ENCODE peak calls at places on chromosome 14, in four cellular contexts. I, S, B and X are unnamed samples. For H3K9me3, the result is how much of the 10 kb centered on the place peaks cover.

GRCh38 chr14:82889701-82890100 is 1356.0 kb upstream of the SEL1L start:
- DNase-seq in I (no peak), S (no peak), B (no peak), X (no peak)

GRCh38 chr14:21026251-21026987 is 1.6 kb upstream of the NDRG2 start:
- DNase-seq in I (no peak), S (no peak), B (no peak), X (no peak)

GRCh38 chr14:35418093-35418492 is 13.5 kb upstream of the NFKBIA start:
- DNase-seq in I (no peak), S (no peak), B (no peak), X (no peak)

GRCh38 chr14:100072783-100073346 is 7.6 kb downstream of the EVL start:
- DNase-seq in I (no peak), S (peak), B (peak), X (no peak)

GRCh38 chr14:28101992-28102391 is 664.6 kb upstream of the FOXG1 start:
- DNase-seq in I (no peak), S (no peak), B (no peak), X (peak)

GRCh38 chr14:95998656-95999055 is 40.5 kb upstream of the C14orf132 start:
- DNase-seq in I (peak), S (peak), B (no peak), X (no peak)

GRCh38 chr14:58073516-58073915 is 78.5 kb downstream of the ARMH4 start:
- DNase-seq in I (no peak), S (no peak), B (no peak), X (no peak)

GRCh38 chr14:100069161-100069800 is 4.1 kb downstream of the EVL start:
- DNase-seq in I (no peak), S (no peak), B (no peak), X (no peak)

GRCh38 chr14:100010679-100011078 is 54.5 kb upstream of the EVL start:
- DNase-seq in I (no peak), S (no peak), B (no peak), X (no peak)

GRCh38 chr14:38723954-38724353 is 379.1 kb downstream of the SEC23A start:
- DNase-seq in I (no peak), S (no peak), B (no peak), X (no peak)

GRCh38 chr14:58133739-58134138 is 18.3 kb downstream of the ARMH4 start:
- DNase-seq in I (no peak), S (no peak), B (no peak), X (no peak)

GRCh38 chr14:71062581-71063303 is 155.5 kb downstream of the PCNX1 start:
- DNase-seq in I (no peak), S (no peak), B (no peak), X (no peak)
- H3K4me3 ChIP-seq in I (no peak), S (no peak), B (no peak), X (no peak)

GRCh38 chr14:48333221-48333910 is 658.0 kb upstream of the MDGA2 start:
- DNase-seq in I (no peak), S (no peak), B (no peak), X (no peak)
- H3K9me3 ChIP-seq in I (under half), S (under half), B (under half), X (under half)

DNA sequence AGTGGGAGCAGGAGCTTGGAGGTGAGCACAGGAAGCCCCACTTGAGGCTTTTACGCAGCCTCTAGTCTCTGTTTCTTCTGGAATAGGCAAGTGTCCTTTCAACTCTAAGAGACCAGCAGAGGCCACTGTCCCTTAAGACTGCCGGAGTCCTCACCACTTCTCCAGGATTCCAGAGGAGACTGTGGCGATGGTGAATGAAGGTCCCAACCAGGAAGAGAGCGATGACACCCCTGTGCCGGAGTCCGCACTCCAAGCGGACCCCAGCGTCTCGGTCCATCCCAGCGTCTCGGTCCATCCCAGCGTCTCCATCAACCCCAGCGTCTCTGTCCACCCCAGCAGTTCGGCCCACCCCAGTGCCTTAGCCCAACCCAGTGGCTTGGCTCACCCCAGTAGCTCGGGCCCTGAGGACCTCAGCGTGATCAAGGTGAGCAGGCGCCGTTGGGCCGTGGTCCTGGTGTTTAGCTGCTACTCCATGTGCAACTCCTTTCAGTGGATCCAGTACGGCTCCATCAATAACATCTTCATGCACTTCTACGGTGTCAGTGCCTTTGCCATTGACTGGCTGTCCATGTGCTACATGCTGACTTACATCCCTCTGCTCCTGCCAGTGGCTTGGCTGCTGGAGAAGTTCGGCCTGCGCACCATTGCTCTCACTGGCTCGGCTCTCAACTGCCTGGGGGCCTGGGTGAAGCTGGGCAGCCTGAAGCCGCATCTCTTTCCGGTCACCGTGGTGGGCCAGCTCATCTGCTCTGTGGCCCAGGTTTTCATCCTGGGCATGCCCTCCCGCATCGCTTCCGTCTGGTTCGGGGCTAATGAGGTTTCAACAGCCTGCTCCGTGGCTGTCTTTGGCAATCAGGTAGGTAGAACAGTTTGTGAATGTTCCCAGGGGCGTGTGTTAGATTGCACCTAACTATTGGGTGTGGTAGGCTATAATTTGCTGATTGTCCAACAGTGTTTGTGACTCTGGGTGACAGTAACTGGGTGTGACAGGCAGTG is 664 bp downstream of the FLVCR2 start:
- DNase-seq in I (no peak), S (no peak), B (no peak), X (peak)
- H3K4me3 ChIP-seq in I (peak), S (peak), B (peak), X (peak)

DNA sequence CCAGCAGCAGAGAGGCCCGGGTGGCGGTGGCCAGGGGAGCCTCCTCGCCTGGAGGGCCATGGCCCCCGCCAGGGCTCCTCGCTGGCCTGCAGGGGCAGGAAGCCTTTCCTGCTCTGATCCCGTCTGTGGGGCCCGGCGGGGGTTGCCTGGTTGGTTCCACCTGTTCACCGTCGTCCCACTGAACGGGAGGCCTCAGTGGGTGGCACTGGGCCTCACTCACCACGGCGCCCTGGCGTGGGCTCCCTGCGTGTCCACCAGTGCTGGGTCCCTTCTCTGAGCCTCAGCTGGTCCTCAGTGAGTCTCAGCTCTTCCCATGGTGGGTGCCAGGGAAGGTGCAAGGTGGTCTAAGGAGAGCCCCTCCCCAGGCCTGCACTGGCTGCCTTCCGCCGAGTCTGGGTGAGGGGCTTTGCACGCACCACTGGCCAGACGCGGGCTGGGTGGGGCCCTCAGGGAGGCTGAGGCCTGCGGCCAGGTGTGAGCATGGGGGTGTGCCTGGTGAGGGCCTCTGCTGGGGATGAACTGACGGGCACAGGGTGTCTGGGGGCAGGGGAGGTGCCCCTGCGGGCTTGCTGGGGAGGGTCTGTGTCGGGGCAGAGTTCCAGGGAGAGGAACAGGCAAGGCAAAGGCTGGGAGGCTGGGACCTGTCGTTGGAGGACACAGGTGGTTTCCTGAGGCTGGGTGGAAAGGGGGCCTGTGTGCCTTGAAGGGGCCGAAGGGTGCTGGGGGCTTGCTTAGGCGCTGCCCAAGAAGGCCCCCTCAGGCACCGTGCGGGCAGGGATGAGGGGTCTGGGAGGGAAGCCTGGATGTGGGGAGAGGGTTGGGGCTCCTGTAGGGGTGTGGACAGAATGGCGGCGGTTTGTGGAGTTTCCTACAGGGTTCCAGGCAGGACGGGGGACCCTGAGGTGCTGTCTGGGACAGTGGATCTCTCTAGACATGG is 339.8 kb downstream of the TMEM121 start:
- DNase-seq in I (no peak), S (no peak), B (peak), X (no peak)
- H3K9me3 ChIP-seq in I (under half), S (under half), B (under half), X (under half)

GRCh38 chr14:30191639-30192279 is 264.1 kb upstream of the PRKD1 start:
- DNase-seq in I (no peak), S (no peak), B (no peak), X (no peak)
- H3K4me3 ChIP-seq in I (no peak), S (no peak), B (no peak), X (no peak)

DNA sequence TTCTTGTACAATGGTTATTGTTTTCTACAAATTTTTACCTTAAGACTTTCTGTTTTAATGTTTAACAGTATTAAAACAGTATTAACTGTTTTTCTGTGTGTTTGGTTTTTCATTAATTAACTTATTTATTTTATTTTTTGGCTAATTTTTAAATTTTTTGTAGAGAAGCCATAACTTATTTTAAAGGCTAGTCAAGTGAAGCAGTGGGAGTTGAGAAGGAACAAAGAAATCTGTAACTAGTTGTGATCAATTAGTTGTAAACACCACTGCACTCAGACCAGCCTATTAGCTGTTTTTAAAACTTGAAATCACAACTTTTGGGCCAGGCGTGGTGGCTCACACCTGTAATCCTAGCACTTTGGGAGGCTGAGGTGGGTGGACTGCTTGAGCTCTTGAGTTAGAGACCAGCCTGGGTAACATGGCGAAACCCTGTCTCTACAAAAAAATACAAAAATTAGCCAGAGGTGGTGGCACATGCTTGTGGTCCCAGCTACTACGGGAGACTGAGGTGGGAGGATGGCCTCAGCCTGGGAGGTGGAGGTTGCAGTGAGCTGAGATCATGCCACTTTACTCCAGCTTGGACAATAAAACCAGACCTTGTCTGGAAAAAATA is 50.9 kb upstream of the HECTD1 start:
- DNase-seq in I (no peak), S (no peak), B (no peak), X (no peak)
- H3K9me3 ChIP-seq in I (under half), S (under half), B (under half), X (under half)

GRCh38 chr14:23409475-23409874 is 1.4 kb upstream of the MYH6 start:
- DNase-seq in I (no peak), S (no peak), B (no peak), X (no peak)
- H3K4me3 ChIP-seq in I (no peak), S (no peak), B (no peak), X (no peak)

DNA sequence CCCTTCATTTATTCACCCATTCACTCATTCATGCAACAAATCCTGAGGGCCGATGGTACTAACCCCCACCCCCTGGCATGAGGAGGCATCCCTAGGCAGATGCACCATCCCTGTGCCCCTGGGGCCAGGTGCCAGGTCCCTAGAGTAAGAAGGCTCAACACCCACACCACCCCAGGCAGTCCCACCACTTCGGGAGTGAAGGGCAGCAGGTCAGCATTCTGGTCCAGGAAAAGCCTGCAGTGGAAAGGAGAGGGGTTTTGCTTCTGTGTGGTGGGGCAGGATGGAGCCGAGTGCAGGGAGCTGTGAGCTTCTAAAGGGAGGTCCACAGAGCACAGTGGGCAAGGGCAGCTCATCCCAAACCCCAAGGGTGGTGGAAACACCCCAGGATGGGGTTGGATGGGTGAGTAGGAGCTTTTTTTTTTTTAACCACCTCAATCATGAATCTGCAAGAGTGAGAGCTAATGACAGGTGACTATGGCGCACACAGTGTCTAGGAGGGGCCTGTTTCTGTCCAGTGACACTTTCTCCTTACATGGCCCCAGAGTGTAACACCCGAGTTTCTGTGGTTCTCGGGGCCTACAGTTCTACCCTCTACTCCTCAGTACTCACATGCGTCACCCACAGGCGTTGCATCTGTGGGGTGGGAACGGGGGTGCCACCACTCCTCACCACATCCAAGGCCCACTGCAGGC is 414.3 kb downstream of the TMEM121 start:
- DNase-seq in I (no peak), S (no peak), B (no peak), X (no peak)
- H3K9me3 ChIP-seq in I (under half), S (under half), B (under half), X (under half)

GRCh38 chr14:74348735-74349463 is 628 bp downstream of the VRTN start:
- DNase-seq in I (no peak), S (no peak), B (no peak), X (no peak)

GRCh38 chr14:74350211-74350943 is 2.1 kb downstream of the VRTN start:
- DNase-seq in I (no peak), S (no peak), B (no peak), X (no peak)

GRCh38 chr14:74349757-74350156 is 1.5 kb downstream of the VRTN start:
- DNase-seq in I (no peak), S (no peak), B (peak), X (no peak)

GRCh38 chr14:74348241-74348734 is at the start of gene VRTN:
- DNase-seq in I (no peak), S (no peak), B (no peak), X (no peak)

GRCh38 chr14:74350944-74351323 is 2.7 kb downstream of the VRTN start:
- DNase-seq in I (no peak), S (no peak), B (no peak), X (no peak)
- H3K4me3 ChIP-seq in I (no peak), S (no peak), B (no peak), X (no peak)

GRCh38 chr14:105700622-105701288 is 174.4 kb downstream of the TMEM121 start:
- DNase-seq in I (no peak), S (no peak), B (no peak), X (no peak)
- H3K9me3 ChIP-seq in I (under half), S (under half), B (under half), X (under half)